ENCODE peak calls at places on chromosomes 3 and 15, in ten cellular contexts. P, V, D, H, Q, F, L, I, Y and A are unnamed samples.

GRCh38 chr15:85383470-85384148 is 3.2 kb downstream of the AKAP13 start:
- DNase-seq in P (no peak), V (no peak), D (no peak), H (no peak), Q (no peak), F (peak; percentile 18), L (no peak), I (no peak), Y (no peak), A (no peak)

GRCh38 chr3:156964562-156964961 is 138.4 kb downstream of the LEKR1 start:
- DNase-seq in P (no peak), V (no peak), D (no peak), H (no peak), Q (no peak), F (peak; percentile 27), L (no peak), I (no peak), Y (no peak), A (no peak)

GRCh38 chr3:48208088-48208487 is 15.2 kb upstream of the CAMP start:
- DNase-seq in P (no peak), V (no peak), D (no peak), H (no peak), Q (no peak), F (no peak), L (no peak), I (no peak), Y (no peak), A (no peak)

GRCh38 chr3:47716656-47717055 is 65.0 kb downstream of the SMARCC1 start:
- DNase-seq in P (no peak), V (no peak), D (no peak), H (no peak), Q (no peak), F (no peak), L (no peak), I (no peak), Y (no peak), A (no peak)

GRCh38 chr3:50237133-50237651 is 1.2 kb downstream of the GNAI2 start:
- DNase-seq in P (no peak), V (no peak), D (peak; percentile 50), H (no peak), Q (no peak), F (no peak), L (no peak), I (no peak), Y (no peak), A (no peak)

GRCh38 chr3:183485585-183485984 is 57.2 kb upstream of the MCF2L2 start:
- DNase-seq in P (no peak), V (no peak), D (no peak), H (no peak), Q (no peak), F (no peak), L (no peak), I (no peak), Y (no peak), A (no peak)

GRCh38 chr15:90664650-90665287 is 52.4 kb upstream of the BLM start:
- DNase-seq in P (no peak), V (no peak), D (peak; percentile 60), H (no peak), Q (peak; percentile 41), F (peak; percentile 44), L (no peak), I (peak; percentile 44), Y (no peak), A (peak; percentile 7)

GRCh38 chr3:117074833-117075232 is 365.3 kb downstream of the TUSC7 start:
- DNase-seq in P (no peak), V (no peak), D (no peak), H (no peak), Q (no peak), F (no peak), L (no peak), I (peak; percentile 12), Y (no peak), A (no peak)

GRCh38 chr15:101372149-101372577 is 77.1 kb upstream of the SNRPA1 start:
- DNase-seq in P (no peak), V (no peak), D (no peak), H (no peak), Q (peak; percentile 1), F (peak; percentile 64), L (no peak), I (no peak), Y (no peak), A (no peak)

GRCh38 chr3:149368201-149368849 is 9.1 kb downstream of the TM4SF1 start:
- DNase-seq in P (no peak), V (no peak), D (no peak), H (no peak), Q (no peak), F (no peak), L (no peak), I (peak; percentile 75), Y (no peak), A (no peak)

GRCh38 chr3:25429960-25430941 is 2.2 kb downstream of the RARB start:
- DNase-seq in P (no peak), V (no peak), D (no peak), H (no peak), Q (peak; percentile 55), F (peak; percentile 65), L (no peak), I (no peak), Y (no peak), A (no peak)

GRCh38 chr3:37096292-37096691 is 78.1 kb downstream of the LRRFIP2 start:
- DNase-seq in P (no peak), V (peak; percentile 55), D (no peak), H (no peak), Q (peak; percentile 53), F (peak; percentile 58), L (no peak), I (no peak), Y (no peak), A (no peak)

GRCh38 chr3:78077842-78078241 is 1037.9 kb downstream of the ROBO2 start:
- DNase-seq in P (no peak), V (no peak), D (no peak), H (no peak), Q (no peak), F (no peak), L (no peak), I (no peak), Y (no peak), A (no peak)

GRCh38 chr3:197795200-197795599 is 4.1 kb downstream of the LRCH3 start:
- DNase-seq in P (no peak), V (peak; percentile 87), D (no peak), H (no peak), Q (no peak), F (peak; percentile 87), L (no peak), I (no peak), Y (no peak), A (peak; percentile 11)

GRCh38 chr3:195209836-195210551 is 61.0 kb downstream of the XXYLT1 start:
- DNase-seq in P (no peak), V (no peak), D (peak; percentile 57), H (no peak), Q (peak; percentile 26), F (peak; percentile 74), L (no peak), I (no peak), Y (peak; percentile 75), A (no peak)